ENCODE peak calls at places on chromosome 19, in eight cellular contexts. V is mammary epithelial cell, U is ovary, Y is astrocyte, R is H9, W is uterus, T is prostate gland, Q is gastrocnemius medialis. E is an unnamed sample.

GRCh38 chr19:38692458-38693379 is 45.3 kb downstream of the ACTN4 start:
- DNase-seq in V (no peak), U (no peak), Y (no peak), R (no peak), W (no peak), T (no peak), Q (no peak), E (no peak)

GRCh38 chr19:2474232-2475017 is 1.5 kb upstream of the GADD45B start:
- DNase-seq in V (peak; percentile 75), U (peak; percentile 80), Y (peak; percentile 79), R (peak; percentile 89), W (peak; percentile 84), T (peak; percentile 78), Q (peak; percentile 68), E (peak; percentile 83)

GRCh38 chr19:38665950-38666661 is 18.7 kb downstream of the ACTN4 start:
- DNase-seq in V (no peak), U (peak; percentile 66), Y (peak; percentile 64), R (peak; percentile 91), W (peak; percentile 87), T (peak; percentile 67), Q (peak; percentile 61), E (peak; percentile 86)

GRCh38 chr19:10353793-10354391 is 14.5 kb upstream of the ICAM3 start:
- DNase-seq in V (no peak), U (peak; percentile 54), Y (no peak), R (peak; percentile 99), W (peak; percentile 32), T (no peak), Q (peak; percentile 42), E (peak; percentile 85)

GRCh38 chr19:14370169-14370998 is 10.9 kb upstream of the ADGRE5 start:
- DNase-seq in V (no peak), U (no peak), Y (no peak), R (no peak), W (no peak), T (no peak), Q (no peak), E (no peak)

GRCh38 chr19:13906525-13906904 is 514 bp downstream of the CC2D1A start:
- DNase-seq in V (peak; percentile 35), U (no peak), Y (no peak), R (no peak), W (no peak), T (no peak), Q (peak; percentile 32), E (no peak)

GRCh38 chr19:49817964-49818690 is at the start of gene MED25:
- DNase-seq in V (peak; percentile 78), U (peak; percentile 88), Y (peak; percentile 56), R (peak; percentile 85), W (peak; percentile 84), T (peak; percentile 77), Q (peak; percentile 83), E (peak; percentile 87)

GRCh38 chr19:35090795-35091214 is 24.8 kb upstream of the FXYD3 start:
- DNase-seq in V (no peak), U (no peak), Y (no peak), R (peak; percentile 77), W (no peak), T (no peak), Q (peak; percentile 69), E (no peak)

GRCh38 chr19:21940684-21941083 is 70.1 kb downstream of the ZNF208 start:
- DNase-seq in V (no peak), U (no peak), Y (no peak), R (no peak), W (no peak), T (no peak), Q (no peak), E (no peak)

GRCh38 chr19:46718157-46718933 is 1.4 kb upstream of the PRKD2 start:
- DNase-seq in V (no peak), U (no peak), Y (no peak), R (peak; percentile 55), W (no peak), T (no peak), Q (no peak), E (no peak)

GRCh38 chr19:33389574-33390119 is 16.1 kb downstream of the CEBPG start:
- DNase-seq in V (no peak), U (no peak), Y (no peak), R (no peak), W (no peak), T (no peak), Q (no peak), E (no peak)

GRCh38 chr19:12770922-12771321 is 4.4 kb downstream of the HOOK2 start:
- DNase-seq in V (no peak), U (no peak), Y (no peak), R (no peak), W (no peak), T (no peak), Q (no peak), E (no peak)

GRCh38 chr19:9811139-9811538 is 7.7 kb downstream of the FBXL12 start:
- DNase-seq in V (no peak), U (no peak), Y (no peak), R (no peak), W (no peak), T (no peak), Q (no peak), E (no peak)

GRCh38 chr19:17124025-17124424 is 48.4 kb downstream of the MYO9B start:
- DNase-seq in V (no peak), U (no peak), Y (no peak), R (no peak), W (no peak), T (no peak), Q (no peak), E (no peak)

GRCh38 chr19:47447470-47448359 is 24.0 kb downstream of the SLC8A2 start:
- DNase-seq in V (peak; percentile 49), U (peak; percentile 16), Y (no peak), R (peak; percentile 99), W (peak; percentile 41), T (no peak), Q (peak; percentile 27), E (peak; percentile 36)

GRCh38 chr19:1283207-1283916 is 2.3 kb upstream of the EFNA2 start:
- DNase-seq in V (no peak), U (no peak), Y (no peak), R (no peak), W (no peak), T (no peak), Q (no peak), E (no peak)

GRCh38 chr19:1285737-1286360 is at the start of gene EFNA2:
- DNase-seq in V (no peak), U (no peak), Y (no peak), R (no peak), W (no peak), T (no peak), Q (no peak), E (no peak)

GRCh38 chr19:1283917-1284292 is 1.8 kb upstream of the EFNA2 start:
- DNase-seq in V (no peak), U (no peak), Y (no peak), R (no peak), W (no peak), T (no peak), Q (no peak), E (no peak)

GRCh38 chr19:1284979-1285736 is 515 bp upstream of the EFNA2 start:
- DNase-seq in V (no peak), U (no peak), Y (no peak), R (no peak), W (no peak), T (no peak), Q (no peak), E (no peak)

GRCh38 chr19:1284293-1284978 is 1.2 kb upstream of the EFNA2 start:
- DNase-seq in V (no peak), U (no peak), Y (no peak), R (no peak), W (no peak), T (no peak), Q (no peak), E (no peak)
- H3K27me3 ChIP-seq in V (peaks cover 19% of the 10 kb centered on the region), U (peaks cover 4% of the 10 kb centered on the region), Y (peaks cover 21% of the 10 kb centered on the region), R (no peaks in the 10 kb centered on the region), W (peaks cover 22% of the 10 kb centered on the region), T (peaks cover 7% of the 10 kb centered on the region), Q (peaks cover 46% of the 10 kb centered on the region), E (peaks cover 61% of the 10 kb centered on the region)

DNA sequence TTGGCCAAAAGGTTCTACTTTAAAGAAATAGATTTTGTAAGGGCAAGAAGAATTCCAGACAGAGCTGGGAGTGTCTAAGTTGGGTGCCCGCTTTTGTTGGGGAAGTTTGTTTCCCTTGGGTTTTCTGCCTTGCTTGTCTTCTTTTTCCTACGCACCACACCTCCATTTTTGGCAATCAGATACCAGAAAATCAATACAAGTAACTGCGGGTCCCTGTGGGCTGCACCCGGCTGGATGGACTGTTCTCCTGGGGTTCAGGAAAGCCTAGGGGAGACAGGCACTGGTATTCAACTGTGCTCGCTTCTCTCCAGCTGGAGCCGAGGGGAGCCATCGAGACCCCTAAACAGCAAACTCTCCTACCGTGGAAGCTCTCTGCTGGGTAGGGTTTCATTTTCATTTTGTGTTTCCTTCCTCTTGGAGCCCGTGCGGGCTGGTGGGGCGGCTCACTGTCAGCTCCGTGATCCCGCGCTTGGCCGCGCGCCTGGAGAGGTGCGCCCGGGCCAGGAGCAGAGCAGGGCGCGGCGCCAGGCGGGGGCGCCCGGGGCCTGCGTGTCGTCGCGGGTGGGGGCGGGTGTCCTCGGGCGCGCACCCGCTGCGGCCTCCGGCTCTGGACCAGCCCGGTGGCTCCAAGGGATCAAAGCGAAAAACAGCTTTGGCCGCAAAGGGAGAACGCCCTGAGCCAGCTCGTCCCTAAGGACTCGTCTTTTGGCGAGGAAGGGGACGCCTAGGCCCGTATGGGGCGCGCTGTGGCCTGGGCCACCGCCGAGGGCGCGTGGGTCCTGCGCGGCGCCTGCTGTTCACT is 347.2 kb downstream of the ZNF536 start:
- DNase-seq in V (peak; percentile 29), U (peak; percentile 75), Y (peak; percentile 8), R (peak; percentile 41), W (peak; percentile 69), T (peak; percentile 64), Q (peak; percentile 37), E (peak; percentile 84)
- TF ChIP-seq CTCF in V (no peak), U (no peak), Y (no peak), R (peak; percentile 29), W (no peak), T (no peak), Q (no peak), E (no peak)

GRCh38 chr19:16031872-16032200 is 44.5 kb upstream of the TPM4 start:
- DNase-seq in V (no peak), U (no peak), Y (no peak), R (no peak), W (no peak), T (no peak), Q (no peak), E (no peak)
- H3K27me3 ChIP-seq in V (no peaks in the 10 kb centered on the region), U (no peaks in the 10 kb centered on the region), Y (no peaks in the 10 kb centered on the region), R (no peaks in the 10 kb centered on the region), W (no peaks in the 10 kb centered on the region), T (no peaks in the 10 kb centered on the region), Q (no peaks in the 10 kb centered on the region), E (no peaks in the 10 kb centered on the region)

DNA sequence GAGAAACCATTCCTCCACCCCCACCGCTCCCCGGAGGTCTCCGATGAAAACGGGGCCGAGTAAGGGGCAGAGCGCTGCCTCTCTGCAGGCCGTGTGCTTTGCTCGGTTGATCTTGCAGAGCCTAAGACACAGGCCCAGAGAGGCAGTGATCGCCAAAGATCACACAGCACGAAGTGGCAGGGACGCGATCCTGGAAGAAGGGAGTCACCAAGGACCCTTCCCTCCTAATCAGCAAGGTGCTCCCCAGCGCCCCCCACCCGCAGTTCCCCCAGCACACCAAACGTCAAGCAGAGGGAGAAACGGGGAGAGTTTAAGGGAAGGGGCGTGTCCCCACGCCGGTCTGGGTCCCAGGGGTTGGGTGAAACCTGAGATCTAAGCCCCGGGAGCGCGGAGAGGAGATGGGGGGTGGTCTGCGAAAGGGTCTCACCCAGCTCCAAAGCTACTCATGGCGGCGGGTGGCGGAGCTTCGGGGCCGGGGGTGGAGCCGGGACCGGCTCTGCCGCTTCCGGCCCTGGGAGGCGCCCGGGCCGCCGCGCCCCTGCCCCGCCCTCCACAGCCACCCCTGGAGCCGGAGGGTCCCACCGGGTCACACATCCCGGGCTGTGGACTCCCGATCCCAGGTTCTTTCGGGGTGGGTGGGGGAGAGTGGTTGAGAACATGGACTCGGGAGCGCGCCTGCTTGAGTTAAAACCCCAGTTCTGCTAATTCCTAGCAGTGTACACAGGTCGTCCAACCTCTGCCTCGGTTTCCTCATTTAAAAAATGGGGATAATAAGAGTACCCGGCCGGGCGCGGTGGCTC is at the start of gene EML2:
- DNase-seq in V (peak; percentile 45), U (peak; percentile 21), Y (peak; percentile 14), R (peak; percentile 95), W (no peak), T (peak; percentile 34), Q (no peak), E (peak; percentile 55)
- TF ChIP-seq CTCF in V (no peak), U (no peak), Y (no peak), R (peak; percentile 47), W (no peak), T (no peak), Q (no peak), E (no peak)